ENCODE peak calls at places on chromosomes 6 and 20, in four cellular contexts. V, E, C and I are unnamed samples. For H3K36me3, the result is how much of the 10 kb centered on the place peaks cover.

GRCh38 chr6:28490191-28490890 is 25.3 kb downstream of the GPX6 start:
- DNase-seq in V (no peak), E (no peak), C (no peak), I (peak)

GRCh38 chr6:71012871-71013456 is 56.1 kb upstream of the B3GAT2 start:
- DNase-seq in V (no peak), E (no peak), C (peak), I (no peak)

GRCh38 chr6:21219241-21219640 is 374.3 kb upstream of the SOX4 start:
- DNase-seq in V (no peak), E (no peak), C (no peak), I (no peak)

GRCh38 chr20:45823949-45824835 is 2.9 kb downstream of the TNNC2 start:
- DNase-seq in V (peak), E (peak), C (peak), I (peak)

GRCh38 chr6:121858976-121859375 is 423.5 kb downstream of the GJA1 start:
- DNase-seq in V (no peak), E (no peak), C (no peak), I (no peak)

GRCh38 chr20:33933469-33933909 is 60.2 kb upstream of the RALY start:
- DNase-seq in V (peak), E (peak), C (peak), I (peak)

GRCh38 chr6:90648873-90649272 is 62.0 kb upstream of the MAP3K7 start:
- DNase-seq in V (no peak), E (no peak), C (no peak), I (no peak)

GRCh38 chr6:33698494-33698893 is 13.0 kb downstream of the UQCC2 start:
- DNase-seq in V (no peak), E (peak), C (no peak), I (no peak)

GRCh38 chr20:50409495-50409894 is 100.7 kb upstream of the PTPN1 start:
- DNase-seq in V (no peak), E (no peak), C (no peak), I (peak)
- H3K27ac ChIP-seq in V (peak), E (peak), C (no peak), I (no peak)

GRCh38 chr6:6712258-6712978 is 123.9 kb downstream of the LY86 start:
- DNase-seq in V (no peak), E (no peak), C (no peak), I (no peak)
- H3K4me3 ChIP-seq in V (no peak), E (no peak), C (no peak), I (no peak)

GRCh38 chr6:44249082-44249748 is 2.3 kb downstream of the HSP90AB1 start:
- DNase-seq in V (no peak), E (peak), C (no peak), I (no peak)
- H3K36me3 ChIP-seq in V (half or more), E (half or more), C (half or more), I (under half)

GRCh38 chr20:30500829-30501440 is 756.5 kb upstream of the DEFB115 start:
- DNase-seq in V (no peak), E (no peak), C (no peak), I (no peak)

GRCh38 chr20:30503992-30504570 is 753.4 kb upstream of the DEFB115 start:
- DNase-seq in V (no peak), E (no peak), C (no peak), I (no peak)

GRCh38 chr20:30502670-30503069 is 754.8 kb upstream of the DEFB115 start:
- DNase-seq in V (no peak), E (no peak), C (no peak), I (no peak)

GRCh38 chr20:30499123-30499522 is 758.3 kb upstream of the DEFB115 start:
- DNase-seq in V (no peak), E (no peak), C (no peak), I (no peak)
- H3K27ac ChIP-seq in V (no peak), E (no peak), C (peak), I (no peak)

GRCh38 chr6:116616757-116617093 is 446 bp downstream of the RSPH4A start:
- DNase-seq in V (no peak), E (peak), C (peak), I (peak)
- H3K4me3 ChIP-seq in V (peak), E (peak), C (peak), I (peak)

GRCh38 chr6:9581155-9581554 is 833.7 kb downstream of the TFAP2A start:
- DNase-seq in V (no peak), E (no peak), C (no peak), I (no peak)

GRCh38 chr6:9576521-9576920 is 838.4 kb downstream of the TFAP2A start:
- DNase-seq in V (no peak), E (no peak), C (no peak), I (no peak)
- H3K36me3 ChIP-seq in V (under half), E (under half), C (under half), I (under half)

DNA sequence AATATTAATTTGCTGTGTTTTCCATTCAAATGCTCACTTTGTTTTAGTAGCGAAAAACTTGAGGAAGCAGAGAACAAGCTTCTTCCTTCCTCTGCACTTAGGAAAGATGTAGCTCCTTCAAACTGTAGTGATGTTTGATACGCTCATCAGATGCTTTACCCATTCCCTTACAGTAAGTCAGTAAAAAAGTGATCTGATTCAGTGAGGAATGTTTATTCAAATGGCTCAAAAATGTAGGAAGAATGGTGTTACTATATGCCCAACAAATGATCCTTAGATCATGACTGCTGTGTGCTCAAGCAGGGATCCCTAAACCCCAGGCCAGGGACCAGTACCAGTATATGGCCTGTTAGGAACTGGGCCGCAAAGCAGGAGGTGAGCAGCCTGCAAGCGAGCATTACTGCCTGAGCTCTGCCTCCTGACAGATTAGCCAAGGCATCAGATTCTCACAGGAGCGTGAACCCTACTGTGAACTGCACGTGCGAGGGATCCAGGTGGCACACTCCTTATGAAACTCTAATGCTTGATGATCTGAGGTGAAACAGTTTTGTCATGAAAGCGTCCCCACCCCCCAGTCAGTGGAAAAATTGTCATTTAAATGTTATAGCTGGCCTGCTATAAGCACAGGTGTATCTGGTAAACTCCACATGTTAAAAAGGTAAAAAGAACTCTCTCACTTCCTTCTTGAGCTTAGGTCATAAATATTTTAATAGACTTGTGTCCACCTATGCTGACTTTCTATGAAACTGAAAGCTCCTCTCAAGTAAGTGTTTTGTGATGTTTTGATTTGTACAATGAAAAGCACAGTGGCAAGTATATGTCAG is 187.2 kb downstream of the FOXC1 start:
- DNase-seq in V (no peak), E (no peak), C (no peak), I (no peak)
- H3K27ac ChIP-seq in V (peak), E (no peak), C (no peak), I (no peak)

GRCh38 chr20:58853976-58854637 is 1.6 kb downstream of the GNAS start:
- DNase-seq in V (no peak), E (no peak), C (no peak), I (no peak)
- H3K4me3 ChIP-seq in V (peak), E (peak), C (peak), I (peak)

GRCh38 chr20:31564284-31564683 is 40.8 kb upstream of the ID1 start:
- DNase-seq in V (no peak), E (no peak), C (no peak), I (no peak)
- H3K36me3 ChIP-seq in V (half or more), E (half or more), C (under half), I (under half)

DNA sequence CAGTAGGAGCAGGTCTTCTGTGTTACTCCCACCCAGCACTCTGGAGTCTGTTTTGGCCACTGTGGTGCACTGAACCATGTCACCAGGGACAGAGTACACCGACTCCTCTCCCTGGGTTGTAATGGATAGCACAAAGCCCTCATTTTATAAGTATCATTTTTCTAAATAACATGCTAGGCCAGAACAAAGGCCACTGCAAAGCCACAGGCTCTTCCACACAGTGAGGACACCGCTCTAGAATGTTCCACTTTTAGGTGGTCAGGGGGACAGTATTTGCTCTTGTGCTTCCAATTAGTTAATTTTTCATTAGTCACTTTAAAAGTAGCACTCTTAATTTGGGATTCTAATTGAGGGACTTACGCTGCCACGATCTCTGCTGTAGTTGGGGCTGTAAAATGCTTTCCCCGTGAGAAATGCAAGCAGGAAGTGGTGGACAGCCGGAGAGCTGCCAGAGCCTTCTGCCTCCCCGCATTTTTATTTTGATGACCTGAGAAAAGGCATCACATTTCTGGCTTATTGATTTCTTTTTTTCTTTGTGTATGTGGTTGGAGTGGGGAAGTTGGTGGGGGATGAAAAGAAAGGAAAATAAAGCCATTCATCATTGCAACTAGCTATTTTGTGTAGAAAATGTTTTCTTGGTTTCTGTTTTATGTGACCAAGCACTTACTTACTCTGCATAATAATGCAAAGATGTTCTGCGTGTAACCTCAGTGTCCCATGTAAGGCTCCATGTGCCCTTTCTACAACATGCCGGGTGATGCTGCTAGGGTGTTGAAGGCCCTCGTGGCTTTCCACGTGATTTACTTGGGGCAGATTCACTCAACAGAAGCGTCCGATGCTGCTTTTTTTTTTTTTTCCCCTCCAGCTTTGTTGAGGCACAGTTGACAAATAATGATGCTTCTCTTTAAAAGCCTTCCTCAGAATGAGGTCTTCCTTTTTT is 195.9 kb downstream of the SASH1 start:
- DNase-seq in V (no peak), E (no peak), C (no peak), I (no peak)
- H3K27ac ChIP-seq in V (peak), E (peak), C (no peak), I (peak)